ENCODE peak calls at places on chromosomes 3 and 15, in six cellular contexts. R is vagina, H is HEK293T, U is T-helper 2 cell, O is left colon, S is T-cell. I is an unnamed sample.

GRCh38 chr3:49022751-49023171 is 840 bp downstream of the NDUFAF3 start:
- DNase-seq in R (peak), H (no peak), U (no peak), O (peak), S (no peak), I (no peak)

GRCh38 chr3:29011441-29011840 is 269.4 kb upstream of the RBMS3 start:
- DNase-seq in R (no peak), H (no peak), U (no peak), O (no peak), S (no peak), I (no peak)

GRCh38 chr3:49411550-49411967 is 217 bp downstream of the RHOA start:
- DNase-seq in R (no peak), H (peak), U (peak), O (peak), S (no peak), I (no peak)

GRCh38 chr3:90080988-90081387 is 973.6 kb downstream of the EPHA3 start:
- DNase-seq in R (no peak), H (no peak), U (no peak), O (no peak), S (no peak), I (no peak)

GRCh38 chr15:67164401-67164791 is 90.1 kb downstream of the AAGAB start:
- DNase-seq in R (no peak), H (no peak), U (no peak), O (no peak), S (no peak), I (no peak)

GRCh38 chr15:50797926-50798325 is 32.4 kb upstream of the SPPL2A start:
- DNase-seq in R (no peak), H (no peak), U (no peak), O (no peak), S (no peak), I (no peak)

GRCh38 chr3:164326714-164327113 is 751.6 kb downstream of the SI start:
- DNase-seq in R (no peak), H (no peak), U (no peak), O (no peak), S (no peak), I (no peak)

GRCh38 chr3:100912571-100912970 is 80.7 kb downstream of the ABI3BP start:
- DNase-seq in R (no peak), H (no peak), U (no peak), O (no peak), S (no peak), I (no peak)

GRCh38 chr3:119350114-119350513 is 55.9 kb downstream of the ARHGAP31 start:
- DNase-seq in R (no peak), H (no peak), U (no peak), O (no peak), S (no peak), I (no peak)

GRCh38 chr3:96209703-96210102 is 604.7 kb upstream of the EPHA6 start:
- DNase-seq in R (no peak), H (no peak), U (no peak), O (no peak), S (no peak), I (no peak)

GRCh38 chr3:170470063-170471006 is 51.7 kb downstream of the CLDN11 start:
- DNase-seq in R (no peak), H (no peak), U (no peak), O (no peak), S (no peak), I (no peak)

GRCh38 chr3:105417538-105418289 is 51.0 kb downstream of the ALCAM start:
- DNase-seq in R (no peak), H (no peak), U (no peak), O (no peak), S (no peak), I (no peak)

GRCh38 chr3:41418961-41419691 is 219.8 kb downstream of the CTNNB1 start:
- DNase-seq in R (no peak), H (peak), U (no peak), O (no peak), S (no peak), I (no peak)

GRCh38 chr15:66883322-66883911 is 181.4 kb downstream of the SMAD6 start:
- DNase-seq in R (peak), H (peak), U (no peak), O (peak), S (no peak), I (no peak)

GRCh38 chr3:120348065-120348980 is 831 bp downstream of the LRRC58 start:
- DNase-seq in R (no peak), H (peak), U (peak), O (no peak), S (peak), I (peak)

GRCh38 chr3:46500631-46501377 is 3.0 kb downstream of the RTP3 start:
- DNase-seq in R (no peak), H (no peak), U (no peak), O (no peak), S (no peak), I (no peak)

GRCh38 chr3:127735767-127736693 is 63.3 kb downstream of the ABTB1 start:
- DNase-seq in R (no peak), H (no peak), U (no peak), O (peak), S (no peak), I (no peak)

GRCh38 chr3:110261141-110261540 is 810.5 kb upstream of the NECTIN3 start:
- DNase-seq in R (no peak), H (no peak), U (no peak), O (no peak), S (no peak), I (no peak)

GRCh38 chr3:114380233-114380645 is 86.4 kb downstream of the TIGIT start:
- DNase-seq in R (no peak), H (no peak), U (no peak), O (peak), S (no peak), I (no peak)

GRCh38 chr3:81643721-81644120 is 117.7 kb downstream of the GBE1 start:
- DNase-seq in R (no peak), H (peak), U (no peak), O (no peak), S (no peak), I (no peak)

GRCh38 chr15:71375934-71376333 is 260.7 kb downstream of the THSD4 start:
- DNase-seq in R (no peak), H (no peak), U (no peak), O (no peak), S (no peak), I (no peak)

GRCh38 chr3:123082370-123083065 is 15.7 kb downstream of the PDIA5 start:
- DNase-seq in R (no peak), H (no peak), U (no peak), O (no peak), S (no peak), I (no peak)

GRCh38 chr3:50373865-50374188 is 14.5 kb upstream of the TMEM115 start:
- DNase-seq in R (no peak), H (no peak), U (no peak), O (no peak), S (no peak), I (no peak)

GRCh38 chr15:66408254-66408653 is 21.5 kb downstream of the MAP2K1 start:
- DNase-seq in R (no peak), H (no peak), U (no peak), O (no peak), S (no peak), I (no peak)

GRCh38 chr15:97981758-97982157 is 21.3 kb downstream of the ARRDC4 start:
- DNase-seq in R (no peak), H (no peak), U (no peak), O (no peak), S (no peak), I (no peak)

GRCh38 chr3:123843668-123844067 is 40.5 kb downstream of the MYLK start:
- DNase-seq in R (no peak), H (no peak), U (no peak), O (no peak), S (no peak), I (no peak)

GRCh38 chr15:44325568-44325967 is 37.0 kb downstream of the GOLM2 start:
- DNase-seq in R (no peak), H (no peak), U (no peak), O (no peak), S (no peak), I (no peak)

GRCh38 chr3:134327594-134327975 is 46.7 kb downstream of the AMOTL2 start:
- DNase-seq in R (no peak), H (no peak), U (no peak), O (no peak), S (no peak), I (no peak)

GRCh38 chr3:23728651-23729117 is 77.1 kb upstream of the UBE2E1 start:
- DNase-seq in R (peak), H (no peak), U (no peak), O (no peak), S (no peak), I (no peak)

GRCh38 chr3:87186631-87187159 is 40.4 kb upstream of the CHMP2B start:
- DNase-seq in R (no peak), H (no peak), U (no peak), O (no peak), S (no peak), I (no peak)

GRCh38 chr3:116018651-116019050 is 395.3 kb downstream of the GAP43 start:
- DNase-seq in R (no peak), H (no peak), U (no peak), O (no peak), S (no peak), I (no peak)

GRCh38 chr15:90594297-90594696 is 64.6 kb downstream of the CRTC3 start:
- DNase-seq in R (no peak), H (no peak), U (peak), O (peak), S (peak), I (peak)

GRCh38 chr3:39090922-39091321 is 16.5 kb downstream of the GORASP1 start:
- DNase-seq in R (no peak), H (no peak), U (no peak), O (no peak), S (no peak), I (no peak)

GRCh38 chr15:65910341-65910740 is 41.0 kb downstream of the RAB11A start:
- DNase-seq in R (no peak), H (no peak), U (no peak), O (no peak), S (no peak), I (no peak)

GRCh38 chr3:20924646-20925395 is 738.8 kb upstream of the SGO1 start:
- DNase-seq in R (no peak), H (no peak), U (no peak), O (no peak), S (no peak), I (no peak)

GRCh38 chr3:100928638-100929428 is 64.4 kb downstream of the ABI3BP start:
- DNase-seq in R (no peak), H (no peak), U (no peak), O (no peak), S (no peak), I (no peak)

I was measured in naive thymus-derived CD8-positive, alpha-beta T cell.